ENCODE peak calls at places on chromosomes 7 and 10, in eight cellular contexts. A, Q, H, I, B, D, W and V are unnamed samples.
A peak's percentile ranks its signal among the peaks of the same experiment; 100 is the strongest.

GRCh38 chr10:55746002-55746401 is 615.1 kb downstream of the ZWINT start:
- DNase-seq in A (no peak), Q (no peak), H (no peak), I (no peak), B (no peak), D (no peak), W (no peak), V (no peak)

GRCh38 chr7:99171731-99172130 is 27.8 kb upstream of the SMURF1 start:
- DNase-seq in A (no peak), Q (peak; percentile 11), H (no peak), I (no peak), B (peak; percentile 56), D (no peak), W (no peak), V (no peak)

GRCh38 chr10:44173558-44173894 is 211.4 kb downstream of the CXCL12 start:
- DNase-seq in A (no peak), Q (no peak), H (no peak), I (no peak), B (peak; percentile 52), D (no peak), W (no peak), V (no peak)

GRCh38 chr10:125247576-125247975 is 87.2 kb upstream of the CTBP2 start:
- DNase-seq in A (no peak), Q (no peak), H (no peak), I (no peak), B (no peak), D (no peak), W (no peak), V (no peak)

GRCh38 chr10:97659589-97659988 is 19.1 kb downstream of the PI4K2A start:
- DNase-seq in A (no peak), Q (no peak), H (no peak), I (no peak), B (peak; percentile 75), D (no peak), W (no peak), V (no peak)

GRCh38 chr10:29412452-29413004 is 123.7 kb downstream of the LYZL1 start:
- DNase-seq in A (no peak), Q (no peak), H (no peak), I (no peak), B (peak; percentile 16), D (no peak), W (no peak), V (no peak)

GRCh38 chr10:22753786-22754185 is 39.4 kb upstream of the PIP4K2A start:
- DNase-seq in A (peak; percentile 52), Q (no peak), H (no peak), I (no peak), B (no peak), D (no peak), W (no peak), V (no peak)

GRCh38 chr7:2471022-2471329 is 5.2 kb downstream of the GRIFIN start:
- DNase-seq in A (no peak), Q (peak; percentile 49), H (no peak), I (no peak), B (peak; percentile 74), D (no peak), W (no peak), V (no peak)

GRCh38 chr10:124002391-124003069 is 90.9 kb downstream of the CHST15 start:
- DNase-seq in A (no peak), Q (no peak), H (no peak), I (no peak), B (no peak), D (no peak), W (no peak), V (peak; percentile 37)

GRCh38 chr7:128347573-128348147 is 4.0 kb upstream of the RBM28 start:
- DNase-seq in A (no peak), Q (peak; percentile 49), H (peak; percentile 25), I (peak; percentile 61), B (peak; percentile 45), D (no peak), W (no peak), V (no peak)

GRCh38 chr7:44882899-44883298 is 2.4 kb downstream of the PURB start:
- DNase-seq in A (no peak), Q (no peak), H (no peak), I (no peak), B (peak; percentile 26), D (no peak), W (no peak), V (no peak)

GRCh38 chr7:134691820-134692705 is 45.4 kb downstream of the BPGM start:
- DNase-seq in A (no peak), Q (peak; percentile 68), H (no peak), I (no peak), B (peak; percentile 52), D (no peak), W (no peak), V (peak; percentile 68)

GRCh38 chr7:1370738-1371137 is 88.5 kb downstream of the MICALL2 start:
- DNase-seq in A (no peak), Q (no peak), H (no peak), I (no peak), B (no peak), D (no peak), W (no peak), V (no peak)

GRCh38 chr7:65454479-65454878 is 80.8 kb downstream of the ZNF92 start:
- DNase-seq in A (no peak), Q (no peak), H (no peak), I (no peak), B (no peak), D (no peak), W (no peak), V (no peak)